ENCODE peak calls at places on chromosomes 4 and X, in six cellular contexts. G is esophagus squamous epithelium, M is heart left ventricle, A is testis, B is transverse colon, S is Peyer's patch. I is an unnamed sample. For H3K27me3, the result is how much of the 10 kb centered on the place peaks cover.

GRCh38 chrX:13597928-13598327 is 28.5 kb downstream of the EGFL6 start:
- DNase-seq in M (no peak), S (no peak), G (no peak), A (no peak), B (no peak), I (no peak)

GRCh38 chrX:45771114-45771513 is 570.4 kb upstream of the DIPK2B start:
- DNase-seq in B (peak), A (no peak), G (no peak), M (no peak), S (no peak), I (peak)

GRCh38 chrX:72123471-72124185 is 8.1 kb downstream of the RTL5 start:
- DNase-seq in S (no peak), A (no peak), M (peak), G (no peak), B (no peak), I (peak)

GRCh38 chr4:40515398-40516293 is 114.0 kb downstream of the RBM47 start:
- DNase-seq in S (peak), G (no peak), A (no peak), M (no peak), B (peak), I (no peak)

GRCh38 chrX:106397788-106398538 is 213.8 kb upstream of the RADX start:
- DNase-seq in B (no peak), A (no peak), S (no peak), G (no peak), M (no peak), I (no peak)

GRCh38 chrX:33078273-33078672 is 133.1 kb downstream of the DMD start:
- DNase-seq in G (no peak), S (no peak), A (no peak), B (no peak), M (no peak), I (no peak)

GRCh38 chr4:4860381-4860802 is 927 bp downstream of the MSX1 start:
- DNase-seq in G (no peak), S (no peak), A (no peak), M (no peak), B (no peak), I (no peak)

GRCh38 chrX:84724576-84724975 is 222.3 kb upstream of the HDX start:
- DNase-seq in A (no peak), S (no peak), B (no peak), M (no peak), G (no peak), I (no peak)

GRCh38 chr4:156596026-156596425 is 375.6 kb downstream of the PDGFC start:
- DNase-seq in M (no peak), S (no peak), A (no peak), B (no peak), G (no peak), I (no peak)

GRCh38 chr4:1010522-1011021 is 854 bp upstream of the FGFRL1 start:
- DNase-seq in B (peak), A (peak), S (peak), G (peak), M (peak), I (peak)
- TF ChIP-seq POLR2A in B (peak), A (no peak), S (no peak), G (no peak), M (no peak), I (no peak)

DNA sequence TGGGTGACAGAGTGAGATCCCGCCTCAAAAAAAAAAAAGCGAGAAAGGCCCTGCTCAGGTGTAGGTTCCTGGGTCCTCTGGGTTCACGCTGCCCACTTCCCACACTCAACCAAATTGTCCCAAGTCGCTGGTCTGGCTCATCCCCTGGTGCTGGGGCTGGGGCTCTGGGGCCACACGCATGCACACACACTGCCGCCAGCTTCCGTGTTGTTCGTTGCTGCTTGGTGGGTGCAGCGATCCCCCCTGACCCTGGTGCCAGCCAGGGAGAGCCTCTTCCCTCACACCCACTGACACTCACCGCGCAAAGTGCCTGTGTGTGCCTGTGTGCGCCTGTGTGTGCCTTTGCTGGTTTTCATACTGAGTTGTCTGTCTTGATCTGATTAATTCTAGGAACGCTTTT is 124.1 kb upstream of the NKX1-1 start:
- DNase-seq in B (no peak), A (no peak), S (no peak), M (no peak), G (no peak), I (no peak)
- H3K27me3 ChIP-seq in B (half or more), A (under half), S (under half), M (under half), G (under half), I (under half)

DNA sequence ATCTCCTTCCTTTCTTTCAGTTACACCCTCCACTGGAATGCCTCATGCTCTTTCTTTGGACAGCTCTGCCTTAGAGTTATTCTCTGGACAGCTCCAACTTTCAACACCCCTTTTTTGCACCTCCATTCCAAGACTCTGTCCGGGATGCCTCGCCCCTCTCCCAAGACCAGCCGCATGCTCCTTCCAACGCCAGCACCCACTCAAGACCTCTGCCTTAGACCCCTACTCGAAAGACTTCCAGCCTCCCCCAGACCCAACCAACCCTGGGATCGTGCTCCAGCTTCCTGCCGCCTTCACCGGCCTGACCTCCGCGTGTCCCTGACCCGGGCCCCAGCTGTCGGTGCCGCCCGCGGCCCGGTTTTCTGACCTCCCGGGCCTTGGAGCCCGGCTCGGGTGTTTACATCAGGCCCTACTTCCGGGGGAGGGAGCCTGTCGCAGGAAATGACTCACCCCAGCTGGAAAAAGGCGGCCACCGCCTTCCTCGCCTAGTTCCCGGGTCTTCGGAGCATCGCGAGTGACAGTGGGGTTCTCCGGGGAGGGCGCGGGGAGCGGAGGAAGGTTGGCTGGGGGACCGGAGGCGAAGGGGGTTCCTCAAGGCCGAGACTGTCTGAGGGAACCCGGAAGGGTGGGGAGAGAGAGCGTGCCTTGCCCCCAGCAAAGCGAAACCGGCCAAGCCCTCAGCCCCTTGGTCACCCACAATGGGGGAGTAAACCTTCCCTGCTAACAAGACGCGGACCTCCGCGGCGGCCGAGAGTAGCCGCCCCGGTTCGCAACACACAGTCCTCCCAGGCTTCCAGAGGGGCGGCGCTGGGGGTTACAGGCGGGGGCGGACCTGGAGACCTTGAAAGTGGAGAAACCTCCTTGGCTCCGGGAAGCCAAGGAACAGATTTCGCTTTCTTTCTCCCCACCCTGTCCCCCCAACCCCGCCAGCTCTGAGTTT is at the start of gene WDR45:
- DNase-seq in M (peak), B (peak), S (peak), G (no peak), A (peak), I (peak)
- TF ChIP-seq POLR2A in M (peak), B (peak), S (peak), G (peak), A (no peak), I (peak)

DNA sequence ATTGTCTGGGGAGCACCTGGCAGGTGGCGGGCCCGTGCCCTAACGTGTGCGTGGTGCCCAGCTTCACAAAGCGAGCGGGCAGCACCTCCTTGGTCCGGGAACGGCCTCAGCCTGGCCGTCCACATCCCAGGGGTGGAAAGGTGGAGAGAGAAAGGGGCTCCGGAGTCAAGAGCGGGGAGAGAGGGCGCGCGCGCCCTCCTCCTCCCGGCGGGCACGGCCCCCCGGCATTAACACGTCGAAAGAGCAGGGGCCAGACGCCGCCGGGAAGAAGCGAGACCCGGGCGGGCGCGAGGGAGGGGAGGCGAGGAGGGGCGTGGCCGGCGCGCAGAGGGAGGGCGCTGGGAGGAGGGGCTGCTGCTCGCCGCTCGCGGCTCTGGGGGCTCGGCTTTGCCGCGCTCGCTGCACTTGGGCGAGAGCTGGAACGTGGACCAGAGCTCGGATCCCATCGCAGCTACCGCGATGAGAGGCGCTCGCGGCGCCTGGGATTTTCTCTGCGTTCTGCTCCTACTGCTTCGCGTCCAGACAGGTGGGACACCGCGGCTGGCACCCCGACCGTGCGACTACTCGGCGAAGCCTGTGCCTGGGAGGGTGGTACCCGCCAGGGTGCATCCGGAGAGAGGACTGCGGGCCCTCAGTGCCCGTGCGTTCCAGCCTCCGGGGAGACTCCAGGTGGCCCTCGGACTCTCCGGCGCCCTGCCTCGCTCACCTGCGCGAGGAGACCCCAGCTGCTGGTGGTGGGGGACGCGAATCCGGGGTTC is at the start of gene KIT:
- DNase-seq in A (peak), S (no peak), G (no peak), M (peak), B (peak), I (peak)
- H3K27me3 ChIP-seq in A (under half), S (under half), G (under half), M (under half), B (half or more), I (under half)

GRCh38 chrX:3124041-3124440 is 82.8 kb downstream of the ARSF start:
- DNase-seq in B (no peak), A (no peak), M (no peak), G (no peak), S (no peak), I (no peak)
- TF ChIP-seq POLR2A in B (no peak), A (no peak), M (no peak), G (no peak), S (no peak), I (no peak)